ENCODE peak calls at places on chromosomes 7 and 10, in eight cellular contexts. S is right lobe of liver, O is adrenal gland, U is vagina, R is neuronal stem cell, P is IMR-90, V is cardiac muscle cell, W is psoas muscle. B is an unnamed sample. For H3K27me3, the result is how much of the 10 kb centered on the place peaks cover.

GRCh38 chr10:57786331-57786730 is 481.4 kb downstream of the IPMK start:
- DNase-seq in S (no peak), V (no peak), U (no peak), P (no peak), W (no peak), R (no peak), O (no peak), B (no peak)

GRCh38 chr10:19815478-19816419 is 483 bp upstream of the PLXDC2 start:
- DNase-seq in V (peak), W (peak), U (peak), P (peak), O (peak), S (peak), R (peak), B (no peak)

GRCh38 chr10:127866276-127867013 is 26.3 kb downstream of the CLRN3 start:
- DNase-seq in R (no peak), U (no peak), O (no peak), W (no peak), S (no peak), V (no peak), P (no peak), B (no peak)

GRCh38 chr10:131424836-131425506 is 113.5 kb upstream of the TCERG1L start:
- DNase-seq in P (no peak), R (no peak), S (no peak), V (no peak), O (no peak), U (no peak), W (no peak), B (no peak)

GRCh38 chr10:77350711-77351119 is 286.9 kb downstream of the KCNMA1 start:
- DNase-seq in S (no peak), W (peak), R (no peak), P (peak), U (no peak), O (peak), V (no peak), B (no peak)

GRCh38 chr7:91324663-91325062 is 60.4 kb downstream of the FZD1 start:
- DNase-seq in O (no peak), W (no peak), S (no peak), V (no peak), R (no peak), P (no peak), U (no peak), B (no peak)

GRCh38 chr10:4119107-4119506 is 334.1 kb upstream of the KLF6 start:
- DNase-seq in P (no peak), S (no peak), O (no peak), R (no peak), V (no peak), W (no peak), U (no peak), B (no peak)

GRCh38 chr10:1183033-1183396 is 126.8 kb downstream of the WDR37 start:
- DNase-seq in R (no peak), O (no peak), U (no peak), P (no peak), W (no peak), V (no peak), S (no peak), B (no peak)

GRCh38 chr10:1054684-1055083 is 1.5 kb upstream of the WDR37 start:
- DNase-seq in U (no peak), O (no peak), P (no peak), R (no peak), S (no peak), V (no peak), W (no peak), B (no peak)

GRCh38 chr10:101217450-101218281 is 11.6 kb downstream of the LBX1 start:
- DNase-seq in O (peak), R (peak), S (peak), V (peak), P (peak), U (no peak), W (no peak), B (no peak)

DNA sequence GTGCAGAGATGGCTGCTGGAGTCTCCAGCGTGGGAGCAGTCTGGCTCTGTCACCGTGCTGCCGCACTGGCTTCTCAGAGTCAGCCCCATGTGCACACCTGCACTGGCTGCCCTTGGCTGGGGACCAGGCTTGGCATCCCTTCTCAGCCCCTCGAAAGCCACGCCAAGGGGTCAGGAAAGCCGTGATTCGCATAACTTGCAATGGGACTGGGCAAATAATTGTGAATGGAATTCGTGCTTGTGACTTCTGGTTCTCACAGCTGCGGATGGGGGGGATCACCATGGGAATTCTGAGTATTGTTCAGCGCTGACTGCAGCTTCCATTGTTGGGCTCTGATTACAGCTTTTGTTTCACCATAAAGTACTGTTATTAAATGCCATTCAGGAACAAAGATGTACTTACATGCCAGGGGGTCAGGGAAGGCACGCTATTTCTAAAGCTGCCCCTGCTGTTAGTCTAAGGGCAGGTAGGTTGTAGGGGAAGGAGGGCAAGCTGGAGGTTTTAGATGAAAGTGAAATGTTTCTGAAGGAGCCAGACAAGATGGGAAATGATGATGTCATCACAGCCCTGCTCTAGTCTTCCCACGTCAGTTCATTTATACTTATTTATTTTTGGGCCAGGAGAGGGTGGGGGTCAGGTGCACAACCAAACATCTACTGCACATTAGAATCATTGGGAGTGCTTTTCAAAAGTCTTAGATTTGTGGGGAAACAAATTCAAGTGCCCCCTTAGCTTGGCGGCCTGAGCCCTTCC is 5.8 kb upstream of the PLEKHA1 start:
- DNase-seq in U (no peak), O (no peak), P (no peak), V (no peak), R (no peak), S (no peak), W (no peak), B (no peak)
- H3K27me3 ChIP-seq in U (under half), O (under half), P (under half), V (under half), R (under half), S (under half), W (under half), B (under half)

GRCh38 chr10:62077330-62078015 is 176.0 kb downstream of the ARID5B start:
- DNase-seq in R (no peak), V (no peak), U (no peak), W (no peak), S (no peak), O (no peak), P (no peak), B (no peak)
- H3K27ac ChIP-seq in R (no peak), V (no peak), U (peak), W (peak), S (no peak), O (no peak), P (peak), B (no peak)

DNA sequence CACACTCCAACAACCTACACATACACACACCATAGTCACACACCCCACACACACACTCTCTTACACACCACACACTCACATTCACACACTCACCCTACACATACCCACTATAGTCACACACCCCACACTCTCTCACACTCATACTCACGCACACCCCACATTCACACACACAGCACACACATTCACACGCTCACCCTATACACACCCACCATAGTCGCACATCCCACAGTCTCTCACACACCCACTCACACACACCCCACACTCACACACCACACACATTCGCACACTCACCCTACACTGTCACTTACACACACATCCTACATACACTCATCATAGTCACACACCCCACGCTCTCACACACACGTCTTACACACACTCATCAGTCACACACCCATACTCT is 85.6 kb downstream of the HECW1 start:
- DNase-seq in R (no peak), O (no peak), P (no peak), U (no peak), V (no peak), S (no peak), W (no peak), B (no peak)
- H3K27me3 ChIP-seq in R (under half), O (under half), P (under half), U (under half), V (under half), S (under half), W (under half), B (under half)

DNA sequence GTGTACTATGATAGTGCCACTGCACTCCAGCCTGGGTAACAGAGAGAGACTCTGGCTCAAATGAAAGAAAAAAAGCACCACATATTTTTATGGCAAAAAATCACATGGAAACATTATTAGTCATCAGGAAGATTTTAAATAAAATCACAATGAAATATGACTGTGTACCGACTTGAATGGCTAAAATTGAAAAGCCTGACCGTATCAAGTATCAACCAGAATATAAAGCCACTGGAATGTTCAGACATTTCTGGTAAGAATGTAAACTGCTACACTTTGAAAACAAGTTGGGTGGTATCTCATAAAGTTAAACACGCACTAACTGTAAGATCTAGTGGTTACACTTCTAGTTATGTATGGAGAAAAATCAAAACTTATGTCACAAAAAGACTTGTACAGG is 306.7 kb upstream of the MBL2 start:
- DNase-seq in R (no peak), W (no peak), O (no peak), V (no peak), S (no peak), U (no peak), P (peak), B (no peak)
- H3K27ac ChIP-seq in R (no peak), W (no peak), O (no peak), V (no peak), S (no peak), U (no peak), P (no peak), B (no peak)

DNA sequence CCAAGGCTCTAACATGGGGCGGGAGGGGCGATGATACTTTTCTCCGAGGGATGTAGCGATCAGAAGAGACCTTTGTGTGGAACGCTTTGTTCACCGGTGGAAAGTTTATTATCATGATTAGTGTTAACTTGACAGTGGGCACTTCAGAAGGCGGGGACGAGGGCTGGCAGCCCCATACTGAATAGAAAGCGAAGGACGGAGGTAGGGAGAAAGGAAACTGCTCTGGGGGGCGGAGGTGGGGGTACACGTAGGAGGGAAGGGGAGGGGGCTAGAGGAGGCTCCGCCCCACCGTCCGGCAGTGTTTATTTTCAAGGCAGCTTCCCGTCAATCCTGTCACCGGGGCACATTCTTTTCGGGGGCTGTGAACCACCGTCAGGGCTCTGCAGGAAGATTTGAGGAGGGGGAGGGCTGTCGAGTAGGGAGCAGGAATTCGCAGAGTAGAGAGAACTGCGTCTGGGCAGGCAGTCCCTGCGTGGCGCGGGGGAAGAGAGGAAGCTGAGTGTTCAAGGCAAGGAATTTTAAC is 9.4 kb upstream of the NKX2-3 start:
- DNase-seq in P (no peak), U (no peak), W (no peak), R (no peak), S (no peak), O (no peak), V (peak), B (no peak)
- H3K27me3 ChIP-seq in P (half or more), U (under half), W (half or more), R (half or more), S (under half), O (half or more), V (half or more), B (half or more)

GRCh38 chr10:35432781-35433338 is 96.6 kb downstream of the CCNY start:
- DNase-seq in R (no peak), P (no peak), W (no peak), U (no peak), V (no peak), O (no peak), S (no peak), B (no peak)

GRCh38 chr10:35435824-35436223 is 99.5 kb downstream of the CCNY start:
- DNase-seq in R (no peak), O (no peak), U (no peak), P (no peak), W (no peak), V (no peak), S (no peak), B (no peak)

GRCh38 chr10:35437829-35438228 is 101.5 kb downstream of the CCNY start:
- DNase-seq in P (no peak), W (no peak), U (no peak), S (no peak), V (no peak), O (no peak), R (no peak), B (no peak)

GRCh38 chr10:35434533-35434932 is 98.2 kb downstream of the CCNY start:
- DNase-seq in S (no peak), R (no peak), O (no peak), P (no peak), U (no peak), V (no peak), W (no peak), B (no peak)

DNA sequence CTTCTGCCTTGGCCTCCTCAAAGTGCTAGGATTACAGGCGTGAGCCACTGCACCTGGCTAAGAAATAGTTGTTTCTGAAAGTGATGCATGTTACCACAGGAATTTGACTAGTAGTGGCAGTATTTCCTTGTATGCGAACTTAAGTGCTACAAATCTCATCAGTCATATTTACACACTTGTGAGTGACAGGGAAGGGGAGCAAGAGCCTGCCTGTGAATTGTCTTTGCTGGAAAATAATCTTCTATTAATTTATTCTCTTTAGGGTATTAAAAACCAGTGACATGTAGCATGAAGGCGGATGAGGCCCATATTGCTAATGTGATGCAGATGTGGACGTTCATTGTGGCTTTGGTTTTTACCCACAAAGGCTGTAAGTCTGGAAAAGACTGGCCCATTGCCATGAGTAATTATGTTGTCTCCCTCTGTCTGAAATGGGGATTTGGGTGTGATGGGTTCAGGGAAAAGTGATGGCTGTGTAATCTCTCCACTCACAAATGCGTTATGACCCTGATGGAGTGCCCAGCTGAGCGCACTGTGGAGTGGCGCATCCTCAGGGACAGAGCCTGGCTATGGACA is 97.6 kb downstream of the CCNY start:
- DNase-seq in V (no peak), U (no peak), S (no peak), O (no peak), W (no peak), P (peak), R (no peak), B (no peak)
- H3K27ac ChIP-seq in V (no peak), U (no peak), S (no peak), O (no peak), W (no peak), P (no peak), R (no peak), B (no peak)

GRCh38 chr7:2316578-2316977 is 2.3 kb upstream of the SNX8 start:
- DNase-seq in P (no peak), U (no peak), S (no peak), V (no peak), W (no peak), O (no peak), R (no peak), B (no peak)
- H3K27me3 ChIP-seq in P (under half), U (under half), S (under half), V (under half), W (under half), O (under half), R (under half), B (under half)

GRCh38 chr7:92834661-92835139 is 1.7 kb downstream of the CDK6 start:
- DNase-seq in S (peak), V (peak), W (peak), O (peak), P (no peak), R (peak), U (no peak), B (no peak)

GRCh38 chr7:92835851-92836488 is 403 bp downstream of the CDK6 start:
- DNase-seq in P (no peak), U (no peak), O (peak), W (peak), S (peak), R (no peak), V (no peak), B (peak)

GRCh38 chr7:92837214-92837749 is 909 bp upstream of the CDK6 start:
- DNase-seq in W (no peak), U (no peak), O (no peak), V (peak), R (no peak), S (no peak), P (peak), B (no peak)

GRCh38 chr7:92835140-92835850 is 1.1 kb downstream of the CDK6 start:
- DNase-seq in V (peak), W (peak), R (peak), S (peak), P (peak), U (no peak), O (peak), B (peak)

GRCh38 chr7:92836489-92837213 is at the start of gene CDK6:
- DNase-seq in S (peak), U (no peak), P (peak), O (peak), V (peak), R (peak), W (peak), B (peak)
- H3K27ac ChIP-seq in S (peak), U (peak), P (peak), O (peak), V (peak), R (no peak), W (peak), B (peak)

GRCh38 chr7:20786779-20787651 is at the start of gene SP8:
- DNase-seq in R (peak), U (no peak), V (peak), S (peak), O (no peak), P (peak), W (no peak), B (no peak)

GRCh38 chr7:20786049-20786412 is 655 bp downstream of the SP8 start:
- DNase-seq in U (no peak), O (no peak), V (no peak), P (no peak), R (no peak), W (no peak), S (no peak), B (no peak)

GRCh38 chr7:20787658-20788057 is 972 bp upstream of the SP8 start:
- DNase-seq in W (no peak), P (no peak), U (no peak), R (no peak), V (no peak), O (no peak), S (no peak), B (no peak)

GRCh38 chr7:20785211-20786048 is 1.3 kb downstream of the SP8 start:
- DNase-seq in R (no peak), P (no peak), O (no peak), U (no peak), V (peak), W (no peak), S (peak), B (no peak)

DNA sequence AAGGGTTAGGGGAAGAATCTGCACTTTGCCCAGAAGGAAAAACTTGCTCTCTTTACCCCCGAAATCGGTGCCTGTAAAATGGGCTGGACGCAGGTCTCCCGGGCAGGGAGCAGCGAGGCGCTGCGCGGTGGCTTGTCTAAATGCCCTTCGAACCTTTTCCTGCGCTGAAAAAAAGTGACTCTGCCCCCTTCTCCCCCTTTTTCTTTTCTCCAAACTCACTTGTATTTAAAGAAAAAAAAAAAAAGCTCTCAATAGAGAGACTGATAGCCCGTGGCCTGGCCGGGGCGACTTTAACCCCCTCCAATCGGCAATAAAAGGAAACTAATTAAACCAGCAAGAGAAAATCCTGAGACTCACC is 286 bp downstream of the SP8 start:
- DNase-seq in S (no peak), P (no peak), R (no peak), U (no peak), V (no peak), W (no peak), O (no peak), B (no peak)
- H3K27me3 ChIP-seq in S (under half), P (half or more), R (half or more), U (under half), V (half or more), W (under half), O (half or more), B (half or more)

B was measured in CD4-positive, alpha-beta T cell.